ENCODE peak calls at places on chromosomes 16 and 17, in five cellular contexts. L is heart right ventricle; B is cardiac muscle cell; E is BE2C; U is CD8-positive, alpha-beta T cell. S is an unnamed sample.

GRCh38 chr16:84885024-84885910 is 65.5 kb downstream of the CRISPLD2 start:
- DNase-seq in U (no peak), B (no peak), L (no peak), E (no peak), S (no peak)

GRCh38 chr17:29138991-29139682 is 41.1 kb downstream of the MYO18A start:
- DNase-seq in L (peak; percentile 68), E (peak; percentile 45), B (no peak), U (peak; percentile 46), S (peak; percentile 75)

GRCh38 chr17:43868236-43868994 is 21.4 kb downstream of the CD300LG start:
- DNase-seq in B (no peak), U (no peak), E (no peak), L (no peak), S (no peak)

GRCh38 chr16:56682703-56683397 is 580 bp downstream of the MT1X start:
- DNase-seq in L (no peak), U (peak; percentile 13), E (no peak), B (no peak), S (no peak)

GRCh38 chr16:85172465-85173071 is 60.3 kb upstream of the CIBAR2 start:
- DNase-seq in E (peak; percentile 78), U (no peak), B (peak; percentile 60), L (peak; percentile 47), S (no peak)

GRCh38 chr16:64051826-64052225 is 1070.0 kb downstream of the CDH11 start:
- DNase-seq in E (peak; percentile 8), B (peak; percentile 47), U (no peak), L (no peak), S (no peak)

GRCh38 chr17:79577485-79578187 is 33.2 kb downstream of the RBFOX3 start:
- DNase-seq in E (no peak), B (no peak), U (no peak), L (no peak), S (no peak)

GRCh38 chr16:26667271-26667703 is 399.4 kb upstream of the C16orf82 start:
- DNase-seq in U (no peak), B (no peak), E (no peak), L (no peak), S (no peak)

GRCh38 chr17:5783851-5784250 is 199.5 kb upstream of the NLRP1 start:
- DNase-seq in E (no peak), U (no peak), L (no peak), B (no peak), S (no peak)

GRCh38 chr16:1936945-1937479 is 6.0 kb downstream of the MSRB1 start:
- DNase-seq in L (no peak), U (no peak), E (no peak), B (no peak), S (no peak)

GRCh38 chr16:57513371-57514102 is 22.8 kb downstream of the CCDC102A start:
- DNase-seq in E (no peak), B (peak; percentile 82), L (no peak), U (no peak), S (no peak)

GRCh38 chr17:7593296-7593695 is 3.4 kb upstream of the SOX15 start:
- DNase-seq in E (no peak), U (no peak), B (no peak), L (no peak), S (no peak)

GRCh38 chr17:8935194-8935593 is 30.3 kb downstream of the PIK3R5 start:
- DNase-seq in U (peak; percentile 52), B (no peak), L (no peak), E (no peak), S (no peak)

GRCh38 chr16:85418978-85419491 is 194.1 kb upstream of the GSE1 start:
- DNase-seq in L (no peak), B (no peak), E (peak; percentile 11), U (no peak), S (no peak)

GRCh38 chr17:46977348-46977747 is 1.7 kb downstream of the RPRML start:
- DNase-seq in B (peak; percentile 69), L (no peak), U (no peak), E (peak; percentile 84), S (no peak)

GRCh38 chr16:85220125-85220839 is 108.0 kb upstream of the CIBAR2 start:
- DNase-seq in E (peak; percentile 87), B (no peak), L (peak; percentile 85), U (no peak), S (peak; percentile 57)

GRCh38 chr17:8041249-8041928 is 2.5 kb downstream of the ALOX15B start:
- DNase-seq in B (peak; percentile 62), L (no peak), U (peak; percentile 24), E (peak; percentile 26), S (peak; percentile 72)

GRCh38 chr16:57536306-57537193 is at the start of gene CCDC102A:
- DNase-seq in E (peak; percentile 64), L (no peak), U (peak; percentile 58), B (peak; percentile 64), S (peak; percentile 24)

GRCh38 chr16:80356365-80356764 is 184.4 kb upstream of the DYNLRB2 start:
- DNase-seq in E (no peak), U (no peak), B (no peak), L (no peak), S (no peak)

DNA sequence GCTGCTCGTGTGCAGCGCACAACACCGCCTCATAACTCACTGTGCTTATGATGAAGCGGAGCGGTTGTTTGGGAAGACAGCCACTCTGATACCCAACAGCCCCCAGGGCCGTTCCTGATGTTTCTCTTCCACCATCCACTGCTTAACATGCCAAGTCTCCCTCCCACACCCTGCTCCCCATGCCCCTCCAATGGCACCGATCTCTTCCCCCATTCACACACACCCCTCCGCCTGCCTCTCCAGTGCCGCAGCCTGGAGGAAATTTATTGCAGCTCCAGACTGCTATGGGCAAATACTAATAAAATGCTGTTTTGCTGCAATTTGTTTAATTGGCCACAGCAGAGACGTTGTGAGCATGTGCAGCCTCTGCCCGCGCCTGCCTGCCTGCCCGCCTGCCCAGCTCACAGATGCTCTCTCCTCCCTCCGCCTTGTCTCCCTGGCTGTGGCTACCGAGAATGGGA is 80.3 kb upstream of the LHX1 start:
- DNase-seq in B (no peak), E (no peak), L (no peak), U (no peak), S (no peak)
- H3K4me1 ChIP-seq in B (no peaks in the 10 kb centered on the region), E (no peaks in the 10 kb centered on the region), L (no peaks in the 10 kb centered on the region), U (no peaks in the 10 kb centered on the region), S (no peaks in the 10 kb centered on the region)

DNA sequence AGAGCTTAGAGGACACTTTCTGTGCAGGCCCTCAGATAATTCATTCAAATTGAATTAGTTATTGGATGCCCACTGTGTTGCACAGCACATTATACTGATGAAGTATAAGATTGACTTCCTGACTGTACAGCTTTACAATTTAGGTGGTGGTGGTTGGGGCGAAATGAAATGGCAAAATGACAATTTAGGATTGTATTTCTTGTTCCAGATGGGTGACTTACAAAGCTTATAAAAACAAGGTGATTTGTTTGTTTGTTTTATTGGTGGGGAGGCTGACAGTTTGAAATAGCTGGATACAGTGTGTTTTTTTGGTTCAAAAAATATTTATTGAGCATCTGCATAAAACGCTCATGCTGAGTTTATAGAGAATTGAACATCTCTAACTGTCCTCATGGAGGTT is 1.6 kb downstream of the MAP2K4 start:
- DNase-seq in L (no peak), B (no peak), E (no peak), U (no peak), S (no peak)
- H3K4me1 ChIP-seq in L (peaks cover 42% of the 10 kb centered on the region), B (peaks cover 2% of the 10 kb centered on the region), E (no peaks in the 10 kb centered on the region), U (peaks cover 47% of the 10 kb centered on the region), S (peaks cover 30% of the 10 kb centered on the region)

GRCh38 chr16:87461466-87461975 is 31.3 kb downstream of the ZCCHC14 start:
- DNase-seq in U (no peak), E (peak; percentile 81), B (peak; percentile 89), L (peak; percentile 50), S (peak; percentile 80)
- H3K4me1 ChIP-seq in U (peaks cover 32% of the 10 kb centered on the region), E (peaks cover 39% of the 10 kb centered on the region), B (peaks cover 29% of the 10 kb centered on the region), L (peaks cover 77% of the 10 kb centered on the region), S (peaks cover 73% of the 10 kb centered on the region)

DNA sequence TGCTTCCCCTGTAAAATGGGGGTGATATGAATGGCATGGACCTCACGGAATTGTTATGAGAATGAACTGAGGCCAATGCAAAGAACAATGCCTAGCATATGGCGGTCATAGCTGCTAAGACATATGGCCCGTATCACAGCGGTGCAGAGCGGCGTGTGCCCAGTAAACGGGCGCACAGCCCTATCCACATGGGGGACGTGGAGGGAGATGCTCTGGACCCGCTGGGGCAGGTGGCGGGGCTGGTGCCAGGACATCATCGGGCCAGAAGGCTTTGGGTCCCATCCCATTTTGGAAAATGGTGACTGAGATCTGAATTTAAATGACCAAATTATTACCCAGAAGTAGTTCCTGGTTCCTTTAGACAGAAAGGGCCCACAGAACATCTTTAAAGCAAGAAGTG is 18.5 kb upstream of the CPSF4L start:
- DNase-seq in E (no peak), U (no peak), L (no peak), B (no peak), S (no peak)
- H3K4me1 ChIP-seq in E (peaks cover 22% of the 10 kb centered on the region), U (no peaks in the 10 kb centered on the region), L (peaks cover 55% of the 10 kb centered on the region), B (peaks cover 29% of the 10 kb centered on the region), S (peaks cover 13% of the 10 kb centered on the region)

GRCh38 chr16:3019594-3020246 is 448 bp upstream of the TNFRSF12A start:
- DNase-seq in U (no peak), B (no peak), L (no peak), E (no peak), S (no peak)
- H3K4me1 ChIP-seq in U (peaks cover 58% of the 10 kb centered on the region), B (peaks cover 22% of the 10 kb centered on the region), L (peaks cover 58% of the 10 kb centered on the region), E (peaks cover 20% of the 10 kb centered on the region), S (peaks cover 40% of the 10 kb centered on the region)

DNA sequence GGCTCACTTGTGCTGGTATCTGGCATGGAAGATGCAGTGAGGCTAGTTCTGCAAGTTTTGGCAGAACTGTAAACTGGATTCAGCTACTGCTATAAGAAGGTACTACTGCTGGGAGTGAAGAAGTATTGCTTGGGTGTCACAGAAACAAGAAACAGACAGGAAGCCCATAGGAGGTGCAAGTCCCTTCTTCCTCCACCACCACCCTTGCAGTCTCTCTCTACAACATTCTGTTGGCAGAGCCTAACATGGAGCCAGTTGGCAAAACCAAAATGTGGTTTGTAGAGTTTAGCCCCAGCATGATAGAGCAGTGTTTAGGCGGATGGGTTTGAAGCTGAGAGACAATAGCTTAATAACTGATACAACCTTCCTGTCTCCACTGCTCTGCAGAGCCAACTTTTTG is 72.6 kb downstream of the NLK start:
- DNase-seq in B (no peak), L (no peak), E (no peak), U (no peak), S (no peak)
- H3K4me1 ChIP-seq in B (peaks cover 13% of the 10 kb centered on the region), L (peaks cover 36% of the 10 kb centered on the region), E (no peaks in the 10 kb centered on the region), U (peaks cover 13% of the 10 kb centered on the region), S (peaks cover 17% of the 10 kb centered on the region)

S was measured in upper lobe of left lung.